ENCODE peak calls at places on chromosomes 7 and 10, in eight cellular contexts. One of them, this sample, is unnamed.

GRCh38 chr7:41808541-41808940 is 105.7 kb upstream of the INHBA start:
- DNase-seq in psoas muscle: no peak
- DNase-seq in GM06990: no peak
- DNase-seq in lower lobe of right lung: no peak
- DNase-seq in CD8-positive, alpha-beta T cell: no peak
- DNase-seq in PC-9: no peak
- DNase-seq in kidney epithelial cell: no peak
- DNase-seq in upper lobe of left lung: no peak
- DNase-seq in this sample: no peak

GRCh38 chr7:95921543-95921942 is 149.2 kb downstream of the DYNC1I1 start:
- DNase-seq in psoas muscle: no peak
- DNase-seq in GM06990: no peak
- DNase-seq in lower lobe of right lung: no peak
- DNase-seq in CD8-positive, alpha-beta T cell: no peak
- DNase-seq in PC-9: no peak
- DNase-seq in kidney epithelial cell: no peak
- DNase-seq in upper lobe of left lung: no peak
- DNase-seq in this sample: peak; percentile 30

GRCh38 chr10:3143366-3143765 is 29.2 kb downstream of the PITRM1 start:
- DNase-seq in psoas muscle: no peak
- DNase-seq in GM06990: no peak
- DNase-seq in lower lobe of right lung: no peak
- DNase-seq in CD8-positive, alpha-beta T cell: no peak
- DNase-seq in PC-9: no peak
- DNase-seq in kidney epithelial cell: no peak
- DNase-seq in upper lobe of left lung: no peak
- DNase-seq in this sample: no peak

GRCh38 chr7:155738652-155739537 is 73.4 kb downstream of the SHH start:
- DNase-seq in psoas muscle: peak; percentile 85
- DNase-seq in GM06990: no peak
- DNase-seq in lower lobe of right lung: peak; percentile 77
- DNase-seq in CD8-positive, alpha-beta T cell: peak; percentile 47
- DNase-seq in PC-9: peak; percentile 60
- DNase-seq in kidney epithelial cell: peak; percentile 48
- DNase-seq in upper lobe of left lung: peak; percentile 78
- DNase-seq in this sample: peak; percentile 80

GRCh38 chr7:66323114-66323513 is 118.0 kb downstream of the TPST1 start:
- DNase-seq in psoas muscle: no peak
- DNase-seq in GM06990: no peak
- DNase-seq in lower lobe of right lung: no peak
- DNase-seq in CD8-positive, alpha-beta T cell: no peak
- DNase-seq in PC-9: no peak
- DNase-seq in kidney epithelial cell: no peak
- DNase-seq in upper lobe of left lung: no peak
- DNase-seq in this sample: no peak

GRCh38 chr10:48605786-48606529 is 1.1 kb upstream of the ARHGAP22 start:
- DNase-seq in psoas muscle: no peak
- DNase-seq in GM06990: no peak
- DNase-seq in lower lobe of right lung: no peak
- DNase-seq in CD8-positive, alpha-beta T cell: no peak
- DNase-seq in PC-9: no peak
- DNase-seq in kidney epithelial cell: no peak
- DNase-seq in upper lobe of left lung: peak; percentile 13
- DNase-seq in this sample: no peak

GRCh38 chr7:128845987-128846386 is 15.8 kb downstream of the FLNC start:
- DNase-seq in psoas muscle: no peak
- DNase-seq in GM06990: no peak
- DNase-seq in lower lobe of right lung: no peak
- DNase-seq in CD8-positive, alpha-beta T cell: no peak
- DNase-seq in PC-9: no peak
- DNase-seq in kidney epithelial cell: no peak
- DNase-seq in upper lobe of left lung: no peak
- DNase-seq in this sample: no peak

GRCh38 chr7:148327379-148327778 is 263.2 kb upstream of the C7orf33 start:
- DNase-seq in psoas muscle: no peak
- DNase-seq in GM06990: no peak
- DNase-seq in lower lobe of right lung: no peak
- DNase-seq in CD8-positive, alpha-beta T cell: no peak
- DNase-seq in PC-9: no peak
- DNase-seq in kidney epithelial cell: peak; percentile 70
- DNase-seq in upper lobe of left lung: no peak
- DNase-seq in this sample: peak; percentile 89

GRCh38 chr10:114100848-114101741 is 57.4 kb downstream of the ADRB1 start:
- DNase-seq in psoas muscle: no peak
- DNase-seq in GM06990: peak; percentile 30
- DNase-seq in lower lobe of right lung: no peak
- DNase-seq in CD8-positive, alpha-beta T cell: no peak
- DNase-seq in PC-9: peak; percentile 14
- DNase-seq in kidney epithelial cell: no peak
- DNase-seq in upper lobe of left lung: no peak
- DNase-seq in this sample: peak; percentile 27

GRCh38 chr10:3852147-3852904 is 67.3 kb upstream of the KLF6 start:
- DNase-seq in psoas muscle: peak; percentile 71
- DNase-seq in GM06990: peak; percentile 79
- DNase-seq in lower lobe of right lung: peak; percentile 82
- DNase-seq in CD8-positive, alpha-beta T cell: peak; percentile 21
- DNase-seq in PC-9: peak; percentile 74
- DNase-seq in kidney epithelial cell: peak; percentile 100
- DNase-seq in upper lobe of left lung: peak; percentile 94
- DNase-seq in this sample: peak; percentile 100

GRCh38 chr10:95295031-95295755 is 4.4 kb upstream of the PDLIM1 start:
- DNase-seq in psoas muscle: peak; percentile 77
- DNase-seq in GM06990: peak; percentile 98
- DNase-seq in lower lobe of right lung: peak; percentile 78
- DNase-seq in CD8-positive, alpha-beta T cell: no peak
- DNase-seq in PC-9: peak; percentile 46
- DNase-seq in kidney epithelial cell: peak; percentile 61
- DNase-seq in upper lobe of left lung: peak; percentile 75
- DNase-seq in this sample: peak; percentile 94

GRCh38 chr7:92330835-92331438 is 85.2 kb downstream of the ANKIB1 start:
- DNase-seq in psoas muscle: no peak
- DNase-seq in GM06990: no peak
- DNase-seq in lower lobe of right lung: no peak
- DNase-seq in CD8-positive, alpha-beta T cell: no peak
- DNase-seq in PC-9: no peak
- DNase-seq in kidney epithelial cell: no peak
- DNase-seq in upper lobe of left lung: no peak
- DNase-seq in this sample: no peak

GRCh38 chr7:128885370-128886187 is 22.9 kb downstream of the ATP6V1F start:
- DNase-seq in psoas muscle: peak; percentile 30
- DNase-seq in GM06990: no peak
- DNase-seq in lower lobe of right lung: peak; percentile 3
- DNase-seq in CD8-positive, alpha-beta T cell: no peak
- DNase-seq in PC-9: no peak
- DNase-seq in kidney epithelial cell: no peak
- DNase-seq in upper lobe of left lung: no peak
- DNase-seq in this sample: no peak

GRCh38 chr7:69177326-69177897 is 420.9 kb upstream of the AUTS2 start:
- DNase-seq in psoas muscle: no peak
- DNase-seq in GM06990: no peak
- DNase-seq in lower lobe of right lung: no peak
- DNase-seq in CD8-positive, alpha-beta T cell: no peak
- DNase-seq in PC-9: no peak
- DNase-seq in kidney epithelial cell: no peak
- DNase-seq in upper lobe of left lung: no peak
- DNase-seq in this sample: no peak

GRCh38 chr10:34194259-34194658 is 620.8 kb downstream of the PARD3 start:
- DNase-seq in psoas muscle: no peak
- DNase-seq in GM06990: no peak
- DNase-seq in lower lobe of right lung: no peak
- DNase-seq in CD8-positive, alpha-beta T cell: no peak
- DNase-seq in PC-9: no peak
- DNase-seq in kidney epithelial cell: no peak
- DNase-seq in upper lobe of left lung: no peak
- DNase-seq in this sample: no peak

GRCh38 chr7:106071356-106071998 is 40.6 kb downstream of the SYPL1 start:
- DNase-seq in psoas muscle: no peak
- DNase-seq in GM06990: peak; percentile 89
- DNase-seq in lower lobe of right lung: peak; percentile 62
- DNase-seq in CD8-positive, alpha-beta T cell: no peak
- DNase-seq in PC-9: peak; percentile 87
- DNase-seq in kidney epithelial cell: no peak
- DNase-seq in upper lobe of left lung: peak; percentile 66
- DNase-seq in this sample: peak; percentile 95

GRCh38 chr7:1288390-1288995 is 55.8 kb downstream of the UNCX start:
- DNase-seq in psoas muscle: peak; percentile 42
- DNase-seq in GM06990: no peak
- DNase-seq in lower lobe of right lung: peak; percentile 36
- DNase-seq in CD8-positive, alpha-beta T cell: no peak
- DNase-seq in PC-9: no peak
- DNase-seq in kidney epithelial cell: no peak
- DNase-seq in upper lobe of left lung: no peak
- DNase-seq in this sample: no peak

GRCh38 chr7:98993024-98993897 is 114.9 kb downstream of the TRRAP start:
- DNase-seq in psoas muscle: no peak
- DNase-seq in GM06990: no peak
- DNase-seq in lower lobe of right lung: no peak
- DNase-seq in CD8-positive, alpha-beta T cell: no peak
- DNase-seq in PC-9: no peak
- DNase-seq in kidney epithelial cell: no peak
- DNase-seq in upper lobe of left lung: peak; percentile 10
- DNase-seq in this sample: no peak

GRCh38 chr7:151114151-151115090 is 28.1 kb downstream of the AGAP3 start:
- DNase-seq in psoas muscle: no peak
- DNase-seq in GM06990: no peak
- DNase-seq in lower lobe of right lung: peak; percentile 74
- DNase-seq in CD8-positive, alpha-beta T cell: no peak
- DNase-seq in PC-9: peak; percentile 51
- DNase-seq in kidney epithelial cell: no peak
- DNase-seq in upper lobe of left lung: peak; percentile 71
- DNase-seq in this sample: peak; percentile 93

GRCh38 chr10:35341521-35341920 is 5.2 kb downstream of the CCNY start:
- DNase-seq in psoas muscle: no peak
- DNase-seq in GM06990: peak; percentile 54
- DNase-seq in lower lobe of right lung: no peak
- DNase-seq in CD8-positive, alpha-beta T cell: no peak
- DNase-seq in PC-9: no peak
- DNase-seq in kidney epithelial cell: no peak
- DNase-seq in upper lobe of left lung: no peak
- DNase-seq in this sample: no peak

GRCh38 chr10:35339946-35340345 is 3.6 kb downstream of the CCNY start:
- DNase-seq in psoas muscle: no peak
- DNase-seq in GM06990: peak; percentile 72
- DNase-seq in lower lobe of right lung: no peak
- DNase-seq in CD8-positive, alpha-beta T cell: no peak
- DNase-seq in PC-9: no peak
- DNase-seq in kidney epithelial cell: no peak
- DNase-seq in upper lobe of left lung: no peak
- DNase-seq in this sample: peak; percentile 25

GRCh38 chr10:35343739-35344138 is 7.4 kb downstream of the CCNY start:
- DNase-seq in psoas muscle: no peak
- DNase-seq in GM06990: no peak
- DNase-seq in lower lobe of right lung: no peak
- DNase-seq in CD8-positive, alpha-beta T cell: no peak
- DNase-seq in PC-9: no peak
- DNase-seq in kidney epithelial cell: no peak
- DNase-seq in upper lobe of left lung: no peak
- DNase-seq in this sample: no peak

GRCh38 chr10:35342381-35342780 is 6.1 kb downstream of the CCNY start:
- DNase-seq in psoas muscle: no peak
- DNase-seq in GM06990: no peak
- DNase-seq in lower lobe of right lung: no peak
- DNase-seq in CD8-positive, alpha-beta T cell: no peak
- DNase-seq in PC-9: no peak
- DNase-seq in kidney epithelial cell: no peak
- DNase-seq in upper lobe of left lung: no peak
- DNase-seq in this sample: no peak

DNA sequence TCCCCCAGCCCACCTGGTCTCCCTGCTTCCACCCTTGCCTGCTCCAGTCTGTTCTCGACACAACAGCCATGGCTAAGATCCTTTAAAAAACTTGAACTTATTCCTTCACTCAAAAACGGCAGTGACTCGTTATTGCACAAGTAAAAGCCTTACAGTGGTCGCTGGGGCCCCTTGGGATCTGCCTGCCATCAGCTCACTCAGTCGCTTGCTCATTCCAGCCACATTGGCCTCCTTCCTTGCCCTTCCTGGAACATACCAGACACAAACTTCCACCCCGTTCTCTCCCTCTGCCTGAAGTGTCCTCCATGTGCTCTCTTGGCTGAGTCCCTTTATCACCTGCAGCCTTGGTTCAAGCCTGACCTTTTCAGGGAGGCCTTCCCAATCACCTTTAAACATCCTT is 4.7 kb downstream of the CCNY start:
- DNase-seq in psoas muscle: peak; percentile 65
- DNase-seq in GM06990: no peak
- DNase-seq in lower lobe of right lung: no peak
- DNase-seq in CD8-positive, alpha-beta T cell: no peak
- DNase-seq in PC-9: no peak
- DNase-seq in kidney epithelial cell: no peak
- DNase-seq in upper lobe of left lung: peak; percentile 29
- DNase-seq in this sample: no peak
- H3K4me3 ChIP-seq in psoas muscle: no peak overlapping the region
- H3K4me3 ChIP-seq in GM06990: peak overlapping the region; percentile 8
- H3K4me3 ChIP-seq in lower lobe of right lung: no peak overlapping the region
- H3K4me3 ChIP-seq in CD8-positive, alpha-beta T cell: no peak overlapping the region
- H3K4me3 ChIP-seq in PC-9: no peak overlapping the region
- H3K4me3 ChIP-seq in kidney epithelial cell: no peak overlapping the region
- H3K4me3 ChIP-seq in upper lobe of left lung: no peak overlapping the region
- H3K4me3 ChIP-seq in this sample: no peak overlapping the region

DNA sequence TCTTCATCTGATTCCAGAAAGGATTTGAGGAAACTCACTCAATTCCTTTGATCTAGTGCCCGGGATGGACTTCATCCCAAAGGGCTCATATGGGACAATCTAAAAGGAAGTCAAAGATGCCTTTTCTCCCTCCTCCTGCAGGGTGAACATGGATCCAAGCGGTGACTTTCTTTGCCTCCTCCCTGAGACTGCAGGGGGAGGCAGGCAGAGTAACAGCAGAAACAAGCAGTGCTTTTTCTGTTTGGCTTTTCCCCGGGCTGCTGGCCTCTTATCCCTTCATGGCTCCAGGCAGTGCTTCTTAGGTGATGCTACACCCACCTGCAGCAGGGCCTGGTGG is 10.0 kb upstream of the DNMBP start:
- DNase-seq in psoas muscle: no peak
- DNase-seq in GM06990: peak; percentile 31
- DNase-seq in lower lobe of right lung: no peak
- DNase-seq in CD8-positive, alpha-beta T cell: no peak
- DNase-seq in PC-9: no peak
- DNase-seq in kidney epithelial cell: no peak
- DNase-seq in upper lobe of left lung: no peak
- DNase-seq in this sample: no peak
- TF ChIP-seq CTCF in psoas muscle: no peak
- TF ChIP-seq CTCF in GM06990: no peak
- TF ChIP-seq CTCF in lower lobe of right lung: no peak
- TF ChIP-seq CTCF in CD8-positive, alpha-beta T cell: no peak
- TF ChIP-seq CTCF in PC-9: no peak
- TF ChIP-seq CTCF in kidney epithelial cell: peak; percentile 27
- TF ChIP-seq CTCF in upper lobe of left lung: no peak
- TF ChIP-seq CTCF in this sample: no peak

GRCh38 chr7:157077986-157078644 is 60.6 kb upstream of the UBE3C start:
- DNase-seq in psoas muscle: no peak
- DNase-seq in GM06990: no peak
- DNase-seq in lower lobe of right lung: no peak
- DNase-seq in CD8-positive, alpha-beta T cell: no peak
- DNase-seq in PC-9: no peak
- DNase-seq in kidney epithelial cell: no peak
- DNase-seq in upper lobe of left lung: no peak
- DNase-seq in this sample: peak; percentile 9
- H3K4me3 ChIP-seq in psoas muscle: peak overlapping the region; percentile 28
- H3K4me3 ChIP-seq in GM06990: no peak overlapping the region
- H3K4me3 ChIP-seq in lower lobe of right lung: no peak overlapping the region
- H3K4me3 ChIP-seq in CD8-positive, alpha-beta T cell: no peak overlapping the region
- H3K4me3 ChIP-seq in PC-9: no peak overlapping the region
- H3K4me3 ChIP-seq in kidney epithelial cell: no peak overlapping the region
- H3K4me3 ChIP-seq in upper lobe of left lung: no peak overlapping the region
- H3K4me3 ChIP-seq in this sample: peak overlapping the region; percentile 5

GRCh38 chr10:51031995-51032394 is 42.3 kb upstream of the PRKG1 start:
- DNase-seq in psoas muscle: no peak
- DNase-seq in GM06990: no peak
- DNase-seq in lower lobe of right lung: no peak
- DNase-seq in CD8-positive, alpha-beta T cell: no peak
- DNase-seq in PC-9: no peak
- DNase-seq in kidney epithelial cell: no peak
- DNase-seq in upper lobe of left lung: no peak
- DNase-seq in this sample: no peak
- TF ChIP-seq CTCF in psoas muscle: peak; percentile 11
- TF ChIP-seq CTCF in GM06990: no peak
- TF ChIP-seq CTCF in lower lobe of right lung: no peak
- TF ChIP-seq CTCF in CD8-positive, alpha-beta T cell: no peak
- TF ChIP-seq CTCF in PC-9: no peak
- TF ChIP-seq CTCF in kidney epithelial cell: no peak
- TF ChIP-seq CTCF in upper lobe of left lung: no peak
- TF ChIP-seq CTCF in this sample: no peak